ENCODE peak calls at places on chromosome X, in eight cellular contexts. Y, I, A, Q, B, T, L and H are unnamed samples.

GRCh38 chrX:115058276-115058675 is 40.9 kb upstream of the IL13RA2 start:
- DNase-seq in I (no peak), L (no peak), B (peak; percentile 92), A (no peak), T (no peak), Y (peak; percentile 90), Q (peak; percentile 3), H (no peak)

GRCh38 chrX:37350034-37350365 is 836 bp downstream of the PRRG1 start:
- DNase-seq in B (peak; percentile 28), T (no peak), A (no peak), I (no peak), Q (no peak), L (no peak), Y (peak; percentile 55), H (no peak)

GRCh38 chrX:72048515-72049455 is 82.9 kb downstream of the RTL5 start:
- DNase-seq in A (no peak), I (no peak), Q (no peak), Y (no peak), L (no peak), B (no peak), T (no peak), H (no peak)

GRCh38 chrX:2576793-2577192 is 76.0 kb upstream of the DHRSX start:
- DNase-seq in T (no peak), L (peak; percentile 49), B (no peak), A (no peak), I (no peak), Q (peak; percentile 44), Y (peak; percentile 22), H (no peak)

GRCh38 chrX:3393581-3394111 is 47.2 kb upstream of the MXRA5 start:
- DNase-seq in I (no peak), Y (peak; percentile 42), L (no peak), Q (no peak), A (no peak), B (no peak), T (no peak), H (no peak)

GRCh38 chrX:27619975-27620374 is 29.8 kb downstream of the DCAF8L2 start:
- DNase-seq in L (no peak), B (peak; percentile 25), T (no peak), I (no peak), Y (peak; percentile 9), A (no peak), Q (no peak), H (no peak)

GRCh38 chrX:150199181-150199580 is 163.9 kb upstream of the MAMLD1 start:
- DNase-seq in A (no peak), B (no peak), L (no peak), Q (no peak), T (no peak), I (no peak), Y (no peak), H (no peak)

GRCh38 chrX:111095974-111096870 is at the start of gene PAK3:
- DNase-seq in B (peak; percentile 33), I (no peak), L (no peak), Y (peak; percentile 15), T (peak; percentile 28), A (peak; percentile 31), Q (peak; percentile 40), H (no peak)

GRCh38 chrX:136585960-136586359 is 53.9 kb downstream of the VGLL1 start:
- DNase-seq in L (no peak), Y (no peak), Q (no peak), B (no peak), A (no peak), I (no peak), T (no peak), H (no peak)

DNA sequence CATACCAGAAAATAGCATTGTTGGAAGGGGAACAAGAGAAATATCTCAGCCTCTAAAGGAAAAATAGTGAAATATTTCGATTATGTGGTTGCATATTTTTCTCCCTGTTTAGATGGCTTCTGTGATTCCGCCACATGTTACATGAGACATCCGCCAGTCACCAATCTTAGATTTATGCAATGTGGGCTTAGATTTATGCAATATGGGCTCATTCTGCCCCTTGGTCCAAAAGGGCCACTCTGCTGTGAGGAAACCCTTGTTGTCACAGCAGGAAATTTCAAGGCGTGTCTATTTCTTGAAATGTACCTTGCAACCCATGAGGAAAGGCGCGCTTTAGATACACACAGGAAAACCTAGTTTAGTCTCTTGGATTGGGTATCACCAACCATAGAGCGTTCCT is 3.8 kb downstream of the RS1 start:
- DNase-seq in I (no peak), A (no peak), Y (no peak), L (no peak), Q (no peak), B (no peak), T (no peak), H (no peak)
- H3K27ac ChIP-seq in I (no peak overlapping the region), A (no peak overlapping the region), Y (no peak overlapping the region), L (no peak overlapping the region), Q (no peak overlapping the region), B (no peak overlapping the region), T (no peak overlapping the region), H (no peak overlapping the region)

GRCh38 chrX:31225819-31226218 is 154.0 kb upstream of the FTHL17 start:
- DNase-seq in I (no peak), Q (no peak), T (no peak), A (no peak), B (no peak), L (no peak), Y (no peak), H (no peak)

GRCh38 chrX:31227250-31227649 is 155.4 kb upstream of the FTHL17 start:
- DNase-seq in I (no peak), Q (no peak), L (no peak), Y (peak; percentile 82), T (no peak), B (no peak), A (no peak), H (no peak)

GRCh38 chrX:31223817-31224216 is 152.0 kb upstream of the FTHL17 start:
- DNase-seq in B (peak; percentile 33), L (no peak), Y (peak; percentile 80), Q (peak; percentile 41), I (no peak), A (no peak), T (no peak), H (no peak)

GRCh38 chrX:31222946-31223345 is 151.1 kb upstream of the FTHL17 start:
- DNase-seq in L (no peak), Q (no peak), I (no peak), A (no peak), B (no peak), T (no peak), Y (no peak), H (no peak)

DNA sequence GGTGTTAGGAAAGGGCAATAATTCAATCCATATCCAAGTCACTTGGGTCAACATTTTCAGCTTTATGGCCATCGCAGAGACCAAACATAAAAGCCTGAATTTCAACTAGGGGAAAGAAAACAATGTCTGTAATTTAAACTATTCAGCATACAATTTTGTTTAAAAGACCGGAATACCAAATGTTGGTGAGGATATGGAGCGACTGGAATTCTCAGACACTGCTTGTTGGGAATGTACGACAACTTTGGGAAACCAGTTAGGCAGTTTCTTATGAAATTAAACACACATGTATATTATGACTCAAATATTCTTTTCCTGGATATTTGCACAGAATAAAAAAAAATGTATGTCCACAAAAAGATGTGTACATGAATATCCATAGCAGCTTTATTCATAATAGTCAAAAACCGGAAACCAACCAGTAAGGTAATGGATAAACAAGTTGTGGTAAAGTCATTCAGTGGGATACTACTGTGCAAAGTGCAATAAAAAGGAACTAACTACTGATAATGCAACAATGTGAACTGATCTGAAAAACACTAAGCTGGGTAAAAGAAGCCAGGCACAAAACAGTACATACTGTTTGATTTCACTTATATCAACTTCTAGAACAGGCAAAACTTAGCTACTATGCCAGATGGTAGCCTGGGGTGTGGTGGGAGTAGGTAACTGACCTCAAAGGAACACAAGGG is 152.6 kb upstream of the FTHL17 start:
- DNase-seq in I (no peak), B (no peak), Q (no peak), A (no peak), T (no peak), Y (no peak), L (no peak), H (no peak)
- H3K27ac ChIP-seq in I (peak overlapping the region; percentile 50), B (no peak overlapping the region), Q (no peak overlapping the region), A (no peak overlapping the region), T (no peak overlapping the region), Y (peak overlapping the region; percentile 26), L (no peak overlapping the region), H (no peak overlapping the region)

DNA sequence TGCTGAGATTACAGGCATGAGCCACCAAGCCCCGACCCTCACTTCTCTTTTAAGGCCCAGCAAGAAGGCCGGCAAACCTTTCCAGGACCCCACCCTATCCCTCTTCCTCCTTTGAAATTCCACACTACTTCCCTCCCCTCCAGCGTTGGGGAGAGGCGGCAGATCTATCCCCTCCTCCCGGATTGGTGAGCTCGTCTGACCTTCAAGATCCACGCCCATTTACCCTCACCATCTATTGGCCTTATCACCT is 4.5 kb upstream of the PRICKLE3 start:
- DNase-seq in Q (no peak), L (no peak), I (no peak), B (no peak), Y (no peak), A (no peak), T (no peak), H (no peak)
- H3K27ac ChIP-seq in Q (peak overlapping the region; percentile 93), L (peak overlapping the region; percentile 64), I (peak overlapping the region; percentile 88), B (peak overlapping the region; percentile 43), Y (peak overlapping the region; percentile 66), A (peak overlapping the region; percentile 74), T (peak overlapping the region; percentile 55), H (peak overlapping the region; percentile 78)

DNA sequence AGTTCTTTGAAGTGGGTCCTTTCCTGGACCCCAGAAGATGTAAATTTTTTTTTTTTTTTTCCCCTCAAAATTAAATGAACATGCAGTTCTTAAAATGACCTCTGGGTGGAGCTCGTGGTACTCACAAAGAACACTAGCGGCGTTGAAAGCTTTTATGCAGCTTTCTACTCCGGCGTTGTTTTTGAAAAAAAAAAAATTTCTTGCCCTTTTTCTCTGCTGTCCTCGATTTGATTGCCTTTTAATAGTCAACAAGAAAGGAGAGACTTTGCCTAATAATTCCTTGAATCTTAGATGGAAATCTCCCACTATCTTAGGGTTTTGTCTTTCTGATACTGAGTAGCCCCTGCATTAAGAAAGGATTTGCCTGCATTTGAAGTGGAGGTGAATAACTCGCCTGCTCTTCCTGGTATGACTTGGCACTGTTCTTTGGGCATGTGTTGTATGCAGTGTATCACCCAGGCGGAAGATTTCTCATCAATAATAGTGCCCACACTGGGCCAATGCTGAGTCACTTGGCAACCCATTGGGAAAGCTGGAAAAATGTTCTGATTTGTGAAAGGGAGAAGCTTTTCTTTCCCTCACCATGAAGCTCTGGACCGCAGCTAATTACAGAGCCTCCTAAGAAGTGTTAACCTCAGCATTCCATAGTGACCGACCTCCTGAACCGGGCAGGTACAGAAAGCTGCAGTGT is 104.0 kb downstream of the PHEX start:
- DNase-seq in Y (peak; percentile 84), I (no peak), A (no peak), B (peak; percentile 84), Q (peak; percentile 67), L (peak; percentile 16), T (peak; percentile 42), H (no peak)
- H3K27ac ChIP-seq in Y (peak overlapping the region; percentile 88), I (peak overlapping the region; percentile 62), A (peak overlapping the region; percentile 28), B (peak overlapping the region; percentile 43), Q (peak overlapping the region; percentile 89), L (peak overlapping the region; percentile 39), T (no peak overlapping the region), H (no peak overlapping the region)

GRCh38 chrX:5650904-5651303 is 577.8 kb downstream of the NLGN4X start:
- DNase-seq in I (no peak), Y (no peak), B (no peak), A (no peak), Q (no peak), L (no peak), T (no peak), H (no peak)

GRCh38 chrX:5648941-5649568 is 579.6 kb downstream of the NLGN4X start:
- DNase-seq in T (no peak), B (no peak), Y (no peak), L (no peak), A (no peak), Q (no peak), I (no peak), H (no peak)

GRCh38 chrX:5644786-5645185 is 583.9 kb downstream of the NLGN4X start:
- DNase-seq in B (no peak), A (no peak), L (no peak), T (no peak), Q (no peak), Y (no peak), I (no peak), H (no peak)

GRCh38 chrX:5646818-5647217 is 581.8 kb downstream of the NLGN4X start:
- DNase-seq in L (no peak), I (peak; percentile 0), Y (no peak), T (no peak), A (no peak), B (no peak), Q (no peak), H (no peak)
- H3K27ac ChIP-seq in L (no peak overlapping the region), I (no peak overlapping the region), Y (no peak overlapping the region), T (no peak overlapping the region), A (no peak overlapping the region), B (no peak overlapping the region), Q (no peak overlapping the region), H (no peak overlapping the region)